ENCODE peak calls at places on chromosomes 7 and 10, in nine cellular contexts. One of them, this sample, is unnamed.

GRCh38 chr10:104657458-104657857 is 16.4 kb downstream of the SORCS3 start:
- DNase-seq in activated CD4-positive, alpha-beta memory T cell treated with anti-CD3 and anti-CD28 coated beads for 36 hours: no peak
- DNase-seq in HEK293T: no peak
- DNase-seq in GM10248: no peak
- DNase-seq in renal cortical epithelial cell: peak
- DNase-seq in iris pigment epithelial cell: no peak
- DNase-seq in COR-L47: no peak
- DNase-seq in activated T-cell treated with anti-CD3 and anti-CD28 coated beads for 1 hour: no peak
- DNase-seq in stimulated activated naive CD4-positive, alpha-beta T cell: no peak
- DNase-seq in this sample: no peak

GRCh38 chr10:103278424-103278823 is 1.5 kb downstream of the INA start:
- DNase-seq in activated CD4-positive, alpha-beta memory T cell treated with anti-CD3 and anti-CD28 coated beads for 36 hours: no peak
- DNase-seq in HEK293T: no peak
- DNase-seq in GM10248: no peak
- DNase-seq in renal cortical epithelial cell: no peak
- DNase-seq in iris pigment epithelial cell: no peak
- DNase-seq in COR-L47: no peak
- DNase-seq in activated T-cell treated with anti-CD3 and anti-CD28 coated beads for 1 hour: no peak
- DNase-seq in stimulated activated naive CD4-positive, alpha-beta T cell: no peak
- DNase-seq in this sample: no peak

GRCh38 chr7:30799206-30799975 is 28.2 kb downstream of the MINDY4 start:
- DNase-seq in activated CD4-positive, alpha-beta memory T cell treated with anti-CD3 and anti-CD28 coated beads for 36 hours: no peak
- DNase-seq in HEK293T: no peak
- DNase-seq in GM10248: peak
- DNase-seq in renal cortical epithelial cell: peak
- DNase-seq in iris pigment epithelial cell: peak
- DNase-seq in COR-L47: no peak
- DNase-seq in activated T-cell treated with anti-CD3 and anti-CD28 coated beads for 1 hour: no peak
- DNase-seq in stimulated activated naive CD4-positive, alpha-beta T cell: no peak
- DNase-seq in this sample: no peak

GRCh38 chr10:43891241-43891640 is 242.6 kb upstream of the ZNF32 start:
- DNase-seq in activated CD4-positive, alpha-beta memory T cell treated with anti-CD3 and anti-CD28 coated beads for 36 hours: no peak
- DNase-seq in HEK293T: no peak
- DNase-seq in GM10248: no peak
- DNase-seq in renal cortical epithelial cell: no peak
- DNase-seq in iris pigment epithelial cell: no peak
- DNase-seq in COR-L47: no peak
- DNase-seq in activated T-cell treated with anti-CD3 and anti-CD28 coated beads for 1 hour: no peak
- DNase-seq in stimulated activated naive CD4-positive, alpha-beta T cell: no peak
- DNase-seq in this sample: no peak

GRCh38 chr10:30527623-30528426 is 93.8 kb downstream of the MAP3K8 start:
- DNase-seq in activated CD4-positive, alpha-beta memory T cell treated with anti-CD3 and anti-CD28 coated beads for 36 hours: peak
- DNase-seq in HEK293T: no peak
- DNase-seq in GM10248: no peak
- DNase-seq in renal cortical epithelial cell: no peak
- DNase-seq in iris pigment epithelial cell: no peak
- DNase-seq in COR-L47: no peak
- DNase-seq in activated T-cell treated with anti-CD3 and anti-CD28 coated beads for 1 hour: no peak
- DNase-seq in stimulated activated naive CD4-positive, alpha-beta T cell: no peak
- DNase-seq in this sample: no peak

GRCh38 chr10:128466831-128467371 is 340.7 kb upstream of the MKI67 start:
- DNase-seq in activated CD4-positive, alpha-beta memory T cell treated with anti-CD3 and anti-CD28 coated beads for 36 hours: no peak
- DNase-seq in HEK293T: no peak
- DNase-seq in GM10248: no peak
- DNase-seq in renal cortical epithelial cell: no peak
- DNase-seq in iris pigment epithelial cell: no peak
- DNase-seq in COR-L47: no peak
- DNase-seq in activated T-cell treated with anti-CD3 and anti-CD28 coated beads for 1 hour: no peak
- DNase-seq in stimulated activated naive CD4-positive, alpha-beta T cell: no peak
- DNase-seq in this sample: no peak

GRCh38 chr10:103448751-103449150 is 3.4 kb downstream of the CALHM2 start:
- DNase-seq in activated CD4-positive, alpha-beta memory T cell treated with anti-CD3 and anti-CD28 coated beads for 36 hours: no peak
- DNase-seq in HEK293T: no peak
- DNase-seq in GM10248: no peak
- DNase-seq in renal cortical epithelial cell: peak
- DNase-seq in iris pigment epithelial cell: peak
- DNase-seq in COR-L47: no peak
- DNase-seq in activated T-cell treated with anti-CD3 and anti-CD28 coated beads for 1 hour: no peak
- DNase-seq in stimulated activated naive CD4-positive, alpha-beta T cell: no peak
- DNase-seq in this sample: peak

GRCh38 chr7:155316427-155317113 is 18.9 kb downstream of the INSIG1 start:
- DNase-seq in activated CD4-positive, alpha-beta memory T cell treated with anti-CD3 and anti-CD28 coated beads for 36 hours: no peak
- DNase-seq in HEK293T: no peak
- DNase-seq in GM10248: no peak
- DNase-seq in renal cortical epithelial cell: no peak
- DNase-seq in iris pigment epithelial cell: peak
- DNase-seq in COR-L47: no peak
- DNase-seq in activated T-cell treated with anti-CD3 and anti-CD28 coated beads for 1 hour: no peak
- DNase-seq in stimulated activated naive CD4-positive, alpha-beta T cell: no peak
- DNase-seq in this sample: peak

GRCh38 chr10:31314256-31315183 is 4.5 kb upstream of the ZEB1 start:
- DNase-seq in activated CD4-positive, alpha-beta memory T cell treated with anti-CD3 and anti-CD28 coated beads for 36 hours: no peak
- DNase-seq in HEK293T: no peak
- DNase-seq in GM10248: no peak
- DNase-seq in renal cortical epithelial cell: no peak
- DNase-seq in iris pigment epithelial cell: no peak
- DNase-seq in COR-L47: no peak
- DNase-seq in activated T-cell treated with anti-CD3 and anti-CD28 coated beads for 1 hour: no peak
- DNase-seq in stimulated activated naive CD4-positive, alpha-beta T cell: no peak
- DNase-seq in this sample: no peak

GRCh38 chr7:28536259-28536658 is 123.9 kb downstream of the CREB5 start:
- DNase-seq in activated CD4-positive, alpha-beta memory T cell treated with anti-CD3 and anti-CD28 coated beads for 36 hours: no peak
- DNase-seq in HEK293T: peak
- DNase-seq in GM10248: no peak
- DNase-seq in renal cortical epithelial cell: peak
- DNase-seq in iris pigment epithelial cell: peak
- DNase-seq in COR-L47: no peak
- DNase-seq in activated T-cell treated with anti-CD3 and anti-CD28 coated beads for 1 hour: no peak
- DNase-seq in stimulated activated naive CD4-positive, alpha-beta T cell: no peak
- DNase-seq in this sample: peak

GRCh38 chr7:121286742-121287699 is 41.8 kb upstream of the WNT16 start:
- DNase-seq in activated CD4-positive, alpha-beta memory T cell treated with anti-CD3 and anti-CD28 coated beads for 36 hours: no peak
- DNase-seq in HEK293T: no peak
- DNase-seq in GM10248: no peak
- DNase-seq in renal cortical epithelial cell: peak
- DNase-seq in iris pigment epithelial cell: peak
- DNase-seq in COR-L47: no peak
- DNase-seq in activated T-cell treated with anti-CD3 and anti-CD28 coated beads for 1 hour: no peak
- DNase-seq in stimulated activated naive CD4-positive, alpha-beta T cell: no peak
- DNase-seq in this sample: no peak

GRCh38 chr10:126933116-126933515 is 27.9 kb downstream of the DOCK1 start:
- DNase-seq in activated CD4-positive, alpha-beta memory T cell treated with anti-CD3 and anti-CD28 coated beads for 36 hours: no peak
- DNase-seq in HEK293T: no peak
- DNase-seq in GM10248: no peak
- DNase-seq in renal cortical epithelial cell: no peak
- DNase-seq in iris pigment epithelial cell: no peak
- DNase-seq in COR-L47: no peak
- DNase-seq in activated T-cell treated with anti-CD3 and anti-CD28 coated beads for 1 hour: no peak
- DNase-seq in stimulated activated naive CD4-positive, alpha-beta T cell: no peak
- DNase-seq in this sample: no peak

GRCh38 chr10:119608316-119609155 is 11.8 kb upstream of the TIAL1 start:
- DNase-seq in activated CD4-positive, alpha-beta memory T cell treated with anti-CD3 and anti-CD28 coated beads for 36 hours: peak
- DNase-seq in HEK293T: peak
- DNase-seq in GM10248: peak
- DNase-seq in renal cortical epithelial cell: no peak
- DNase-seq in iris pigment epithelial cell: peak
- DNase-seq in COR-L47: peak
- DNase-seq in activated T-cell treated with anti-CD3 and anti-CD28 coated beads for 1 hour: peak
- DNase-seq in stimulated activated naive CD4-positive, alpha-beta T cell: peak
- DNase-seq in this sample: peak